ENCODE peak calls at places on chromosomes 16 and 17, in four cellular contexts. A is uterus, I is heart left ventricle, M is PC-3. P is an unnamed sample.

GRCh38 chr17:10198509-10199249 is at the start of gene GAS7:
- DNase-seq in I (peak), M (no peak), A (peak), P (peak)

GRCh38 chr17:62625870-62626200 is 1.6 kb upstream of the MRC2 start:
- DNase-seq in A (no peak), I (no peak), M (no peak), P (no peak)

GRCh38 chr16:79132745-79133144 is 467.8 kb downstream of the MAF start:
- DNase-seq in I (peak), M (no peak), A (no peak), P (no peak)

GRCh38 chr16:72934661-72935403 is 113.1 kb downstream of the ZFHX3 start:
- DNase-seq in I (no peak), A (peak), M (no peak), P (no peak)

GRCh38 chr17:49590874-49591273 is 15.2 kb downstream of the NXPH3 start:
- DNase-seq in A (no peak), I (no peak), M (no peak), P (no peak)

GRCh38 chr17:81333626-81334368 is 38.7 kb upstream of the SLC38A10 start:
- DNase-seq in I (no peak), A (no peak), M (no peak), P (no peak)

GRCh38 chr17:57459286-57459915 is 203.1 kb downstream of the MSI2 start:
- DNase-seq in A (no peak), I (no peak), M (peak), P (no peak)

GRCh38 chr17:14464741-14465140 is 163.9 kb downstream of the HS3ST3B1 start:
- DNase-seq in A (no peak), I (no peak), M (peak), P (no peak)

GRCh38 chr16:11151156-11151904 is 104.7 kb downstream of the SOCS1 start:
- DNase-seq in I (no peak), M (no peak), A (no peak), P (no peak)

GRCh38 chr16:19062706-19063105 is 4.7 kb upstream of the COQ7 start:
- DNase-seq in A (no peak), I (no peak), M (no peak), P (no peak)

GRCh38 chr17:29590979-29591736 is 1.7 kb upstream of the GIT1 start:
- DNase-seq in I (no peak), A (peak), M (no peak), P (no peak)

GRCh38 chr17:21239680-21240374 is 13.4 kb downstream of the NATD1 start:
- DNase-seq in A (peak), I (no peak), M (peak), P (no peak)

GRCh38 chr16:33059206-33059605 is 134.8 kb upstream of the TP53TG3C start:
- DNase-seq in I (no peak), M (no peak), A (no peak), P (no peak)

GRCh38 chr17:78317817-78318400 is 42.0 kb downstream of the SOCS3 start:
- DNase-seq in A (no peak), I (no peak), M (no peak), P (no peak)

GRCh38 chr16:2090481-2090797 is 42.7 kb downstream of the TSC2 start:
- DNase-seq in A (no peak), M (no peak), I (no peak), P (no peak)

GRCh38 chr17:2343421-2343820 is 6.1 kb downstream of the SGSM2 start:
- DNase-seq in M (peak), A (no peak), I (no peak), P (no peak)

GRCh38 chr16:23827245-23827543 is 8.6 kb upstream of the PRKCB start:
- DNase-seq in M (no peak), I (no peak), A (no peak), P (no peak)

GRCh38 chr17:27760069-27760885 is 40.1 kb downstream of the NOS2 start:
- DNase-seq in I (peak), M (peak), A (peak), P (peak)

DNA sequence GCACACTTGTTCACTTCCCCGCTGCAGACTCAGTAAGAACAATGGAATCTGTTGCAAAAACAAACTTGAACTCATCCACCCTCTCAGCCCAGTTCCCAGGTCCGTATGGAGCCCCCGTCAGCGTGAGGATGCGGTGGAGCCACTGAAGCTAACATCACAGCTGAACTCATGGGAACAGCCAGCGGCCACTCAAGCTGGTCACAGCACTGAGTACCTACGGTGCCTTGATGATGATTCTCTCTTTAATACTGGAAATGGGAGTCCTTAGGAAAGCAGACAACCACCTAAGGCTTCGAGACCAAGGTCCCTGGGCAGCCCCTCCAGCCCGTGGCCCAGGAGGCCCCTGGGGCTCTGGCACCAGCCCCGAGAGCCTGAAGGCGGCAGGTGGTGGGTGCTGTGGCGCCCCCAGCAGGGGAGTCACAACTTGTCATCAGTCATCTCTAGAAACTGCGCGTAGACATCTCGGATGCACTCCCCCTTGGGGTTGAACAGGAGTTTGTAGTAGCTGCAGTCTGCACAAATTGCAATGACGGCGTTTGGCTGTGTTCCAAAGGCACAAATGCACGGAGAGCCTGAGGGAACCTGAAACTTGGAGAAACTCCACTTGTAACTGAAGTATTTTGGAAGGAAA is 31.0 kb upstream of the RHOT1 start:
- DNase-seq in A (peak), M (peak), I (peak), P (no peak)
- TF ChIP-seq CTCF in A (peak), M (peak), I (peak), P (no peak)

GRCh38 chr17:41654134-41654907 is 29.9 kb upstream of the KRT17 start:
- DNase-seq in A (no peak), I (no peak), M (peak), P (no peak)
- TF ChIP-seq CTCF in A (no peak), I (no peak), M (no peak), P (no peak)

GRCh38 chr16:89704281-89704680 is 2.8 kb upstream of the SPATA2L start:
- DNase-seq in M (no peak), A (no peak), I (no peak), P (no peak)

GRCh38 chr16:89701425-89702406 is at the start of gene SPATA2L:
- DNase-seq in M (peak), I (peak), A (peak), P (peak)

GRCh38 chr16:89700100-89700648 is 1.3 kb downstream of the SPATA2L start:
- DNase-seq in M (peak), A (peak), I (peak), P (peak)

GRCh38 chr16:89697616-89698331 is 3.7 kb downstream of the SPATA2L start:
- DNase-seq in I (no peak), M (no peak), A (no peak), P (no peak)

GRCh38 chr16:89700649-89701424 is 668 bp downstream of the SPATA2L start:
- DNase-seq in I (no peak), A (peak), M (peak), P (peak)
- TF ChIP-seq CTCF in I (no peak), A (peak), M (no peak), P (no peak)

GRCh38 chr17:35069311-35069710 is 5.8 kb upstream of the RFFL start:
- DNase-seq in A (no peak), I (no peak), M (no peak), P (no peak)

GRCh38 chr17:35068249-35068648 is 4.7 kb upstream of the RFFL start:
- DNase-seq in M (no peak), A (no peak), I (no peak), P (no peak)

GRCh38 chr17:35062284-35062683 is 1.2 kb downstream of the RFFL start:
- DNase-seq in A (no peak), I (no peak), M (no peak), P (no peak)

GRCh38 chr17:35065880-35066279 is 2.4 kb upstream of the RFFL start:
- DNase-seq in M (no peak), I (no peak), A (no peak), P (no peak)

DNA sequence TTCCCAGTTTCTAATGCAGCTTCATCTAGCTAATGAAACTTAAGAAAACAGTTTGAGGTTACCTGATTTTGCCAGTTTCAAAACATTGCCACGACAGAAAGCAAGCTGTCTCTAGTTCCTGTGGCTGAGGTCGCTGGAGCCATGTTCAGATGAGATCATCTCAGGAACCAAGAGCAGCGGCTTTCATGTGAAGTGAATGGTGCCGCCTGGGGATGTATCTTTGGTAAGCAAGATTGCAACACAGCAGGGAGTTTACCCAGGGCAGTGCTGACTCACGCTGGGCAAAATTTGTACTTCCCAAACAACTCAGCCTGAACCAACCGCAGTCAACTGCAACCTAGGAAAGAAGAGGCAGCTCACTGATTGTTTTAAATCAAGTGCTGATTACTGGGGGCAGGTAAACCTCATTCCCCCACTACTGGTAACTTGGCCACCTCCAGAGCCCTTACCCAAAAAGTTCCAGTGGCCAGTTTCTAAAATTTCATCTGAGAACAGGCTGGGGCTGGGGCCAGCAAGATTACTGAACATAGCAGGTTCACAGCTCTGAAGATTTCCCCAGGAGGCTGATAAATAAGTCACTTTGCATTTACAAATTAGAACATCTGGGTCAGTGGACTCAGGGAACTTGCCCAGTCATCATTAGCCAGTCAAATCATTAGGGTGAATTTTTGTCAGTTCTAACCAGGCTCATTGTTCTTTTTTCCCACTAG is at the start of gene RFFL:
- DNase-seq in I (peak), A (peak), M (peak), P (peak)
- TF ChIP-seq CTCF in I (no peak), A (no peak), M (peak), P (no peak)

P was measured in activated B cell treated with CpG ODN at 0.5 μM for 24 hours.